ENCODE peak calls at places on chromosome 13, in eight cellular contexts. Y is cerebellar nuclear complex; P is cardiac muscle cell; K is stimulated activated CD4-positive, alpha-beta T cell treated with anti-CD3 and anti-CD28 coated beads, Interleukin-1b, Interleukin-23, amount 100 ng/mL, for 4 hours; D is RPMI7951; H is activated B cell treated with CpG ODN at 0.5 μM for 24 hours; N is NCI-H2171 treated with DMSO at 0.1 percent for 48 hours; C is CD8-positive, alpha-beta T cell. G is an unnamed sample.

GRCh38 chr13:108595416-108596257 is 33.8 kb upstream of the MYO16 start:
- DNase-seq in Y (no peak), P (no peak), K (no peak), D (no peak), H (no peak), N (no peak), C (no peak), G (no peak)

GRCh38 chr13:59924256-59924655 is 239.5 kb downstream of the DIAPH3 start:
- DNase-seq in Y (no peak), P (no peak), K (no peak), D (no peak), H (no peak), N (no peak), C (no peak), G (no peak)

GRCh38 chr13:39448831-39449230 is 154.2 kb downstream of the LHFPL6 start:
- DNase-seq in Y (peak; percentile 25), P (no peak), K (no peak), D (no peak), H (no peak), N (no peak), C (no peak), G (no peak)

GRCh38 chr13:23510544-23510916 is 59.7 kb upstream of the TNFRSF19 start:
- DNase-seq in Y (no peak), P (peak; percentile 72), K (no peak), D (no peak), H (no peak), N (no peak), C (no peak), G (no peak)

GRCh38 chr13:31890946-31891345 is 140.6 kb upstream of the FRY start:
- DNase-seq in Y (no peak), P (no peak), K (no peak), D (no peak), H (no peak), N (no peak), C (no peak), G (no peak)

GRCh38 chr13:41182231-41182630 is 12.1 kb downstream of the KBTBD7 start:
- DNase-seq in Y (no peak), P (no peak), K (no peak), D (no peak), H (no peak), N (no peak), C (no peak), G (no peak)

GRCh38 chr13:27660511-27660910 is 38.8 kb downstream of the POLR1D start:
- DNase-seq in Y (peak; percentile 40), P (no peak), K (no peak), D (no peak), H (no peak), N (peak; percentile 58), C (no peak), G (no peak)

GRCh38 chr13:26956532-26957142 is 196.1 kb upstream of the GPR12 start:
- DNase-seq in Y (no peak), P (no peak), K (no peak), D (no peak), H (no peak), N (no peak), C (no peak), G (no peak)

GRCh38 chr13:21557995-21558394 is 46.0 kb downstream of the MICU2 start:
- DNase-seq in Y (no peak), P (peak; percentile 32), K (no peak), D (peak; percentile 12), H (no peak), N (no peak), C (no peak), G (no peak)

GRCh38 chr13:27619093-27619705 is 1.1 kb downstream of the LNX2 start:
- DNase-seq in Y (no peak), P (peak; percentile 61), K (no peak), D (peak; percentile 11), H (no peak), N (no peak), C (no peak), G (no peak)

GRCh38 chr13:110422913-110423688 is 116.0 kb downstream of the COL4A2 start:
- DNase-seq in Y (no peak), P (no peak), K (no peak), D (peak; percentile 43), H (no peak), N (no peak), C (no peak), G (no peak)

GRCh38 chr13:45105895-45106294 is 14.4 kb upstream of the GTF2F2 start:
- DNase-seq in Y (no peak), P (no peak), K (no peak), D (no peak), H (no peak), N (no peak), C (no peak), G (no peak)

GRCh38 chr13:37701972-37702371 is 103.4 kb upstream of the POSTN start:
- DNase-seq in Y (no peak), P (peak; percentile 96), K (no peak), D (peak; percentile 87), H (no peak), N (no peak), C (no peak), G (no peak)

GRCh38 chr13:94088742-94089141 is 390.7 kb downstream of the DCT start:
- DNase-seq in Y (no peak), P (no peak), K (no peak), D (no peak), H (no peak), N (no peak), C (no peak), G (no peak)

GRCh38 chr13:94198666-94199065 is 280.8 kb downstream of the DCT start:
- DNase-seq in Y (no peak), P (peak; percentile 80), K (no peak), D (peak; percentile 63), H (no peak), N (no peak), C (no peak), G (no peak)

GRCh38 chr13:77565635-77566034 is 30.1 kb downstream of the SCEL start:
- DNase-seq in Y (no peak), P (peak; percentile 58), K (no peak), D (peak; percentile 1), H (no peak), N (peak; percentile 75), C (no peak), G (no peak)

GRCh38 chr13:93169980-93170379 is 56.6 kb upstream of the GPC6 start:
- DNase-seq in Y (no peak), P (peak; percentile 53), K (no peak), D (peak; percentile 6), H (no peak), N (no peak), C (no peak), G (no peak)

GRCh38 chr13:113729329-113730019 is 29.6 kb upstream of the TMEM255B start:
- DNase-seq in Y (no peak), P (no peak), K (no peak), D (peak; percentile 31), H (no peak), N (no peak), C (no peak), G (no peak)

GRCh38 chr13:50589139-50589538 is 254.4 kb downstream of the DLEU7 start:
- DNase-seq in Y (no peak), P (peak; percentile 72), K (no peak), D (peak; percentile 97), H (no peak), N (no peak), C (no peak), G (no peak)

GRCh38 chr13:44622259-44622658 is 46.1 kb upstream of the TSC22D1 start:
- DNase-seq in Y (no peak), P (peak; percentile 34), K (no peak), D (no peak), H (no peak), N (no peak), C (no peak), G (no peak)

GRCh38 chr13:21074601-21075302 is 13.4 kb upstream of the LATS2 start:
- DNase-seq in Y (no peak), P (peak; percentile 46), K (no peak), D (no peak), H (no peak), N (no peak), C (no peak), G (no peak)

GRCh38 chr13:28173793-28174192 is 35.4 kb downstream of the PAN3 start:
- DNase-seq in Y (no peak), P (no peak), K (no peak), D (peak; percentile 3), H (no peak), N (no peak), C (no peak), G (no peak)